ENCODE peak calls at places on chromosomes 13 and 19, in ten cellular contexts. J is IMR-90, Y is Peyer's patch, L is adrenal gland, H is uterus, D is transverse colon, X is sigmoid colon, Q is stomach, B is heart left ventricle, T is HCT116. A is an unnamed sample.

GRCh38 chr19:55672418-55672817 is 2.6 kb upstream of the EPN1 start:
- DNase-seq in T (no peak), D (no peak), Y (no peak), X (no peak), H (no peak), B (no peak), Q (no peak), J (peak; percentile 23), L (no peak), A (no peak)

GRCh38 chr19:40503300-40503699 is 36.5 kb downstream of the SPTBN4 start:
- DNase-seq in B (no peak), Y (no peak), Q (no peak), X (no peak), D (no peak), H (no peak), T (no peak), J (no peak), L (no peak), A (no peak)

GRCh38 chr13:50158385-50159165 is 143.3 kb downstream of the KCNRG start:
- DNase-seq in B (no peak), Y (no peak), D (no peak), L (no peak), H (no peak), X (no peak), J (no peak), Q (no peak), T (no peak), A (no peak)

GRCh38 chr19:17001603-17002183 is 24.9 kb downstream of the CPAMD8 start:
- DNase-seq in D (no peak), H (no peak), B (no peak), T (no peak), J (no peak), Y (no peak), L (no peak), X (no peak), Q (no peak), A (no peak)

GRCh38 chr19:50909240-50910070 is 1.7 kb downstream of the KLK4 start:
- DNase-seq in L (peak; percentile 89), Q (peak; percentile 29), X (no peak), D (peak; percentile 84), B (no peak), T (peak; percentile 85), J (no peak), Y (peak; percentile 84), H (no peak), A (peak; percentile 36)

GRCh38 chr13:48561461-48562224 is 28.8 kb upstream of the RCBTB2 start:
- DNase-seq in H (no peak), T (no peak), Y (no peak), X (no peak), D (no peak), J (no peak), Q (no peak), L (no peak), B (no peak), A (no peak)

GRCh38 chr13:23735329-23735728 is 153.9 kb downstream of the MIPEP start:
- DNase-seq in Y (no peak), X (no peak), B (no peak), Q (no peak), H (no peak), L (no peak), T (no peak), J (no peak), D (no peak), A (no peak)

GRCh38 chr19:30208661-30209060 is 163.5 kb upstream of the ZNF536 start:
- DNase-seq in H (no peak), J (no peak), L (no peak), B (no peak), Y (no peak), D (no peak), Q (no peak), X (no peak), T (no peak), A (peak; percentile 3)

GRCh38 chr19:1275260-1275975 is at the start of gene FAM174C:
- DNase-seq in X (peak; percentile 98), H (peak; percentile 95), Y (peak; percentile 97), B (peak; percentile 97), Q (peak; percentile 96), J (peak; percentile 97), L (peak; percentile 97), D (peak; percentile 96), T (peak; percentile 93), A (peak; percentile 93)

GRCh38 chr19:1273263-1274041 is 1.9 kb upstream of the FAM174C start:
- DNase-seq in L (peak; percentile 48), D (no peak), B (no peak), X (no peak), J (no peak), H (no peak), Q (no peak), T (no peak), Y (no peak), A (no peak)

GRCh38 chr19:1274852-1275259 is 474 bp upstream of the FAM174C start:
- DNase-seq in J (no peak), B (peak; percentile 44), L (no peak), Q (no peak), T (no peak), H (no peak), X (peak; percentile 77), Y (no peak), D (no peak), A (no peak)

GRCh38 chr19:1272423-1273262 is 2.7 kb upstream of the FAM174C start:
- DNase-seq in D (no peak), J (no peak), T (no peak), Y (no peak), B (no peak), Q (no peak), L (peak; percentile 50), X (no peak), H (no peak), A (no peak)

DNA sequence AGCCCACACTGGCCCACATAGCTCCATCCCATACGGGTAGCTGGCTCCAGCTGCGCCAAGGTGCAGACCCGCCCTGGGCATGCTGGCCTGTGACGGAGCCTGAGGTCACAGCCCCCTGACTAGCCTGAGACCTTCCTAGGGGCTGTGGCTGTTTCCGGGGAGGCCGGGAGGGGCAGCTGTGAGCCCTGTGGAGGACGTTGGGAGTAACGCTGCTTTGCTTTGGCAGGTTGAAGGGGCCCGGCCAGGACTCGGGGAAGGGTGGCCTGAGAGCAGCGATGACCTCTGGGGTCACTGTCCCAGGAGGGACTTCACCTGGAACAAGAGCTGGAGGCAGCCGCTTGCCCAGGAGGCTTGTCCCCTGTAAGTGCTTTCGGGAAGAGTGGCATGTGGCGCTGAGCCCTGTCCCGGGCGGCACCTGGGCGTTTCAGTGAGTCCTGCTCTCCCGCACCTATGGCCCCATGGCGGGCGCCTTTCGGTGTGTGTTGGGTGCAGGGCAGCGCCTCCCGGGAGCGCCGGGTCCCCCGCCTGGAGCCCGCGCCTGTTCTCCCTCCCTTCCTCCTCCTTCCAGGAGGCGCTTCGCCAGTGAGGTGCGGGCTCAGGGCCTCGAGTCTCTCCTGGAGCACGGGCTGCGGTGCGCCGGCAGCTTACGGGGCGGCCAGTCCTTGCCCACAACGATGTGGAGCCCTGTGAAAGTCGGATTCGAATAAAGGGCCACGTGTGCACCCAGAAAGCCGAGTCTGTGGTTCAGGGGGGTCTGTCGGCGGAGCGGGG is 1.1 kb upstream of the FAM174C start:
- DNase-seq in T (no peak), B (no peak), J (no peak), D (no peak), X (no peak), Q (no peak), Y (no peak), L (peak; percentile 63), H (peak; percentile 43), A (no peak)
- TF ChIP-seq POLR2A in T (no peak), B (no peak), J (no peak), D (no peak), X (no peak), Q (no peak), Y (no peak), L (no peak), H (no peak), A (no peak)

GRCh38 chr19:45128109-45128508 is 32.7 kb downstream of the NKPD1 start:
- DNase-seq in X (no peak), D (no peak), J (no peak), Y (no peak), L (no peak), T (no peak), H (no peak), Q (no peak), B (no peak), A (no peak)

GRCh38 chr19:45126654-45127053 is 33.7 kb downstream of the PPP1R37 start:
- DNase-seq in Q (no peak), L (no peak), D (no peak), Y (no peak), X (no peak), B (no peak), J (no peak), T (no peak), H (no peak), A (no peak)

GRCh38 chr19:45124021-45124420 is 31.0 kb downstream of the PPP1R37 start:
- DNase-seq in Y (no peak), J (no peak), T (no peak), Q (no peak), X (no peak), B (no peak), D (no peak), L (no peak), H (no peak), A (no peak)

GRCh38 chr19:45125360-45125759 is 32.4 kb downstream of the PPP1R37 start:
- DNase-seq in J (no peak), B (no peak), H (no peak), D (no peak), L (no peak), Y (no peak), Q (no peak), X (no peak), T (no peak), A (no peak)

DNA sequence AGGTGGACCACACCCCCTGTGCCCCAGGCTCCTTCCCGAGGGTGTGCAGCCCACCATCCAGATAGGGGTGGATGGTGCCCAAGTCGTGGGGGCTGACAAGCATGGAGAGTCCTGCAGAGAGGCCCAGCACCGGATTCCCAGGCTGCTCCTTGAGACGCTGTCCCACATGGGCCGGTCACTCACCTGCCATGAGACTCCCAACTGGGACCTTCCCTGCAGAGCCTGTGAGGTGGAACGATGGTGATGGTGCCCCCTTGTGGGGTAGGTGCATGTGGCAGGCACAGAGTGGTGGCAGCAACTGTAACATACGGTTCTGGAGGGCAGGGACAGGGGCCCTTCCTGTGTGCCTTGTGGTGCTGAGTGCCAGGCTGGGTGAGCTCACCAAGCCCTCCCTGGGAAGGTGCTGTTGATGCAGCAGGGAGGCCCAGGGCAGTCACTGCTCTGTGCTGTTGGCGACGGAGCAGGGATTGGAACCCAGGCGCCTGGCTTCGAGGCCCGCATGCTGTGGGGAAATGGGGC is 33.1 kb downstream of the PPP1R37 start:
- DNase-seq in Y (peak; percentile 86), Q (peak; percentile 87), T (peak; percentile 24), B (peak; percentile 37), D (peak; percentile 85), J (peak; percentile 49), X (no peak), H (peak; percentile 27), L (peak; percentile 85), A (peak; percentile 91)
- TF ChIP-seq POLR2A in Y (no peak), Q (no peak), T (no peak), B (no peak), D (no peak), J (no peak), X (no peak), H (no peak), L (no peak), A (no peak)

DNA sequence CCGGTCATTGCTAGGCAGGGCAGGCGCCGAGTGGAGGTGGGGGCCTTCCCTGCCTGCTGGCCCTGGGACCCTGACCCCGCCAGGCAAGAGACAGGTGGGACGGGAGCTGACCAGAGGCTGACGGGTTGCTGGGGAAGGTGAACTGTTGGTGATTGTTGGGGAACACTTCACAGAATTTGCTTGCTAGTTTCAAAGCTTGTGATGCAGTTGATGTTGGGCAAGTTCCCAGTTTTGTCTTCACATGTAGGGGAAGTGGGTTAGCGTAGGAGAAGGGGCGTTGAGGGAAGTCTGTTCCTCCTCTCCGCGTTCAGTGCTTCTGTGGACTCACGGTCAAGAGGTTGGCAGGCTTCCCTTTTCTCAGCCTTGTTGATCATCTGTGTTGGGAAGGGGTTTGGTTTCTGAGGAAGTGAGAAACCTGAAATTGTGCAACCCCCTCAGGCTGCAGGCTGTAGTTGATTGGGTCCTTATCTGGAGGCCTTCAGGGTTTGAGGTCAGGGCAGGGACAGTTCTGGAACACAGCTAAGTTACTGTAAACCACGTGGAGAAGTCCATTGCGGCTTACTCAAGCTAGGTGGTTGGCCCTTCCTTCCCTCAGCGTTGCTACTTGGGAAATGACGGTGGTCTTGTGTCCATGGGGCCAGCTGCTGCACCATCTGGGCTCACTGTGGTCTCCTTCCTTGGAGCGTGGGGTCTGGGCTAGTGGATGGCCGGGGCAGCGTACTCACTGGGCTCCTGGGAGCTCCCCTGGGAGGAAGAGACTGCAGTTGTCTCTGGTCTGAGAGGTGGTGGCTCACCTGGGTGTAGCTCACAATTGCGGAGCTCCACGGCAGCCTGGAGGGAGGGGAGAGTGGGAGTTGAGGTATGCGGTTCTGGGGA is 7.5 kb downstream of the RPS9 start:
- DNase-seq in Q (peak; percentile 71), L (peak; percentile 95), B (peak; percentile 72), H (no peak), T (no peak), X (peak; percentile 89), J (peak; percentile 78), D (peak; percentile 72), Y (no peak), A (peak; percentile 90)
- TF ChIP-seq POLR2A in Q (no peak), L (peak; percentile 32), B (no peak), H (no peak), T (peak; percentile 17), X (peak; percentile 18), J (peak; percentile 17), D (peak; percentile 44), Y (no peak), A (no peak)

DNA sequence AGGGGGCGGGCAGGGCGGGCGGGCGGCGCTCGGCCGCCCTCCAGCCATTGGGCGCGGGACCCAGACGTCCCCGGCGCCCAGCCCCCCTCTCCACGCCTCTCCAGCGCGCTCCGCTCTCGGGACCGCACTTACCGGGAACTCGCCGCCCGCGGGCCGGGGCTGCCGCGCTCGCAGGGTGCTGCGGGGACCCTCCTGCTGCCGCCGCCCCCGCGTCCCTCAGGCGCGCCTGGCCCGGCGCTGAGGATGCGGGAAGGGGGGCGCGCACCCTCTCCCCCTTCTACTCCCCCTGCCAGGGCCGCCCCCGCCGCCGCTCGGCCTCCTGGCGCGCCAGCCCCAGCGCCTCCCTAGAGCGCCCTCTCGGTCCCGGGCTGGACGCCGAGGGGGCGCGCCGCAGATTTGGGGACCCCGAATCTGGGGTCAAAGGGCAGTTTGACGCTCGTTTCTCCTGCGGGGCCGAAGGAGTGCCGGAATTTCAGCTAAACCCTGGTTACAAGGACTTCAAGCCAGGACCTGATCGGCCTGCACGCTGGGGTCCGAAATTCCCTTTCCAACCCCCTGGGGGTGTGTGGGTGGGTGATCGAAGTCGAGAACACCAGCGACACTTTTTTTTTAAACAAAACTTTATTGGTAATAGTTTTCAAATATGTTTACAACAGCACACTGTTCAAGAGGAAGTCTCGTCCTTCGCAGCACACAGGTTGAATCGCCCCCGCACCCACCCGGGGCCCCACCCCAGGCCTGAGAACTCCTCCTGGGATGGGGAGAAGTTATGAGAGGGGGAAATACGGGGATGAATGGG is 734 bp upstream of the SAMD1 start:
- DNase-seq in D (peak; percentile 89), H (peak; percentile 80), L (peak; percentile 71), X (no peak), Q (no peak), Y (peak; percentile 90), J (peak; percentile 64), B (peak; percentile 56), T (no peak), A (peak; percentile 55)
- TF ChIP-seq POLR2A in D (peak; percentile 49), H (peak; percentile 86), L (peak; percentile 76), X (no peak), Q (no peak), Y (peak; percentile 68), J (no peak), B (peak; percentile 92), T (no peak), A (no peak)

A was measured in lower leg skin.